ENCODE peak calls at places on chromosomes 2 and 18, in four cellular contexts. I is IMR-90; Q is activated T-cell treated with anti-CD3 and anti-CD28 coated beads, Interleukin-2, amount 50 U/mL, for 72 hours; G is HFF-Myc. W is an unnamed sample.

GRCh38 chr2:68368657-68369339 is 3.7 kb downstream of the PLEK start:
- DNase-seq in I (peak), Q (no peak), G (peak), W (peak)

GRCh38 chr2:157172866-157173578 is 84.5 kb upstream of the GALNT5 start:
- DNase-seq in I (peak), Q (no peak), G (peak), W (no peak)

GRCh38 chr2:210606001-210606400 is 49.6 kb downstream of the CPS1 start:
- DNase-seq in I (peak), Q (no peak), G (no peak), W (no peak)

GRCh38 chr2:149188291-149188690 is 142.1 kb upstream of the LYPD6 start:
- DNase-seq in I (no peak), Q (no peak), G (no peak), W (no peak)

GRCh38 chr2:241291152-241291551 is 24.3 kb downstream of the HDLBP start:
- DNase-seq in I (no peak), Q (no peak), G (no peak), W (no peak)

GRCh38 chr2:236086971-236087465 is 81.2 kb downstream of the GBX2 start:
- DNase-seq in I (no peak), Q (no peak), G (no peak), W (no peak)

GRCh38 chr18:23231340-23232021 is 96.2 kb downstream of the CABLES1 start:
- DNase-seq in I (peak), Q (peak), G (peak), W (peak)

GRCh38 chr2:68880213-68880612 is 9.0 kb upstream of the BMP10 start:
- DNase-seq in I (no peak), Q (no peak), G (no peak), W (no peak)

GRCh38 chr2:54402350-54402749 is 53.8 kb upstream of the SPTBN1 start:
- DNase-seq in I (peak), Q (no peak), G (peak), W (no peak)

GRCh38 chr2:119218478-119219064 is 5.1 kb upstream of the STEAP3 start:
- DNase-seq in I (peak), Q (no peak), G (peak), W (peak)

GRCh38 chr2:71605173-71605641 is 151.8 kb downstream of the DYSF start:
- DNase-seq in I (no peak), Q (no peak), G (no peak), W (no peak)

GRCh38 chr18:23864620-23865019 is 149.9 kb upstream of the TTC39C start:
- DNase-seq in I (no peak), Q (peak), G (no peak), W (no peak)

GRCh38 chr18:66749030-66749429 is 145.1 kb upstream of the CDH19 start:
- DNase-seq in I (no peak), Q (no peak), G (no peak), W (no peak)

GRCh38 chr2:120934891-120935338 is 199.2 kb downstream of the GLI2 start:
- DNase-seq in I (peak), Q (no peak), G (no peak), W (peak)

GRCh38 chr2:74573747-74574562 is 19.4 kb downstream of the DOK1 start:
- DNase-seq in I (peak), Q (peak), G (peak), W (no peak)

GRCh38 chr2:151880586-151880985 is 52.4 kb upstream of the ARL5A start:
- DNase-seq in I (no peak), Q (no peak), G (no peak), W (no peak)

GRCh38 chr2:118833716-118834439 is 13.6 kb downstream of the EN1 start:
- DNase-seq in I (no peak), Q (no peak), G (no peak), W (no peak)

GRCh38 chr2:122610948-122611609 is 855.6 kb downstream of the TSN start:
- DNase-seq in I (no peak), Q (no peak), G (no peak), W (no peak)

GRCh38 chr2:69992310-69993047 is 31.0 kb upstream of the ASPRV1 start:
- DNase-seq in I (no peak), Q (no peak), G (no peak), W (no peak)

GRCh38 chr18:48479531-48479930 is 59.3 kb upstream of the CTIF start:
- DNase-seq in I (no peak), Q (no peak), G (no peak), W (no peak)